ENCODE peak calls at places on chromosomes 3 and 15, in four cellular contexts. Y is K562, Q is A549, S is WTC11. P is an unnamed sample.

GRCh38 chr3:181855825-181856224 is 144.1 kb downstream of the SOX2 start:
- DNase-seq in Y (no peak), Q (no peak), S (no peak), P (no peak)

GRCh38 chr3:14353486-14353885 is 48.9 kb upstream of the SLC6A6 start:
- DNase-seq in Y (no peak), Q (no peak), S (no peak), P (no peak)

GRCh38 chr3:56613016-56613415 is 56.0 kb downstream of the CCDC66 start:
- DNase-seq in Y (no peak), Q (no peak), S (no peak), P (no peak)

GRCh38 chr15:61050844-61051569 is 178.1 kb downstream of the RORA start:
- DNase-seq in Y (no peak), Q (no peak), S (no peak), P (no peak)

GRCh38 chr3:149442845-149443544 is 31.5 kb upstream of the TM4SF4 start:
- DNase-seq in Y (no peak), Q (no peak), S (no peak), P (no peak)

GRCh38 chr15:101391431-101391830 is 96.4 kb upstream of the SNRPA1 start:
- DNase-seq in Y (no peak), Q (no peak), S (no peak), P (no peak)

GRCh38 chr3:172125053-172125452 is 85.7 kb downstream of the FNDC3B start:
- DNase-seq in Y (no peak), Q (no peak), S (no peak), P (no peak)

GRCh38 chr3:17030438-17030837 is 145.7 kb downstream of the PLCL2 start:
- DNase-seq in Y (no peak), Q (no peak), S (no peak), P (no peak)

GRCh38 chr3:7285502-7285901 is 424.6 kb downstream of the GRM7 start:
- DNase-seq in Y (no peak), Q (no peak), S (peak; percentile 13), P (no peak)

GRCh38 chr3:190001426-190001825 is 119.3 kb downstream of the P3H2 start:
- DNase-seq in Y (no peak), Q (no peak), S (no peak), P (no peak)

GRCh38 chr3:834679-835078 is 258.1 kb upstream of the CNTN6 start:
- DNase-seq in Y (no peak), Q (no peak), S (no peak), P (no peak)

GRCh38 chr3:189638276-189639031 is 7.3 kb downstream of the TP63 start:
- DNase-seq in Y (no peak), Q (no peak), S (no peak), P (no peak)

GRCh38 chr3:13025090-13025489 is 48.1 kb downstream of the IQSEC1 start:
- DNase-seq in Y (no peak), Q (peak; percentile 50), S (no peak), P (peak; percentile 12)

GRCh38 chr3:66261318-66261717 is 40.5 kb downstream of the SLC25A26 start:
- DNase-seq in Y (no peak), Q (no peak), S (no peak), P (no peak)

GRCh38 chr3:183148056-183148455 is 14.5 kb downstream of the LAMP3 start:
- DNase-seq in Y (no peak), Q (no peak), S (no peak), P (no peak)

GRCh38 chr3:180282386-180282785 is 245.6 kb upstream of the PEX5L start:
- DNase-seq in Y (no peak), Q (no peak), S (no peak), P (no peak)

GRCh38 chr15:40250771-40251454 is 12.1 kb downstream of the PAK6 start:
- DNase-seq in Y (no peak), Q (no peak), S (peak; percentile 7), P (no peak)

GRCh38 chr3:129310612-129311011 is 31.9 kb downstream of the HMCES start:
- DNase-seq in Y (no peak), Q (no peak), S (no peak), P (no peak)

GRCh38 chr3:43959498-43960447 is 269.0 kb downstream of the ABHD5 start:
- DNase-seq in Y (no peak), Q (no peak), S (no peak), P (no peak)

GRCh38 chr3:177932750-177933660 is 603.2 kb upstream of the KCNMB2 start:
- DNase-seq in Y (no peak), Q (no peak), S (no peak), P (no peak)

DNA sequence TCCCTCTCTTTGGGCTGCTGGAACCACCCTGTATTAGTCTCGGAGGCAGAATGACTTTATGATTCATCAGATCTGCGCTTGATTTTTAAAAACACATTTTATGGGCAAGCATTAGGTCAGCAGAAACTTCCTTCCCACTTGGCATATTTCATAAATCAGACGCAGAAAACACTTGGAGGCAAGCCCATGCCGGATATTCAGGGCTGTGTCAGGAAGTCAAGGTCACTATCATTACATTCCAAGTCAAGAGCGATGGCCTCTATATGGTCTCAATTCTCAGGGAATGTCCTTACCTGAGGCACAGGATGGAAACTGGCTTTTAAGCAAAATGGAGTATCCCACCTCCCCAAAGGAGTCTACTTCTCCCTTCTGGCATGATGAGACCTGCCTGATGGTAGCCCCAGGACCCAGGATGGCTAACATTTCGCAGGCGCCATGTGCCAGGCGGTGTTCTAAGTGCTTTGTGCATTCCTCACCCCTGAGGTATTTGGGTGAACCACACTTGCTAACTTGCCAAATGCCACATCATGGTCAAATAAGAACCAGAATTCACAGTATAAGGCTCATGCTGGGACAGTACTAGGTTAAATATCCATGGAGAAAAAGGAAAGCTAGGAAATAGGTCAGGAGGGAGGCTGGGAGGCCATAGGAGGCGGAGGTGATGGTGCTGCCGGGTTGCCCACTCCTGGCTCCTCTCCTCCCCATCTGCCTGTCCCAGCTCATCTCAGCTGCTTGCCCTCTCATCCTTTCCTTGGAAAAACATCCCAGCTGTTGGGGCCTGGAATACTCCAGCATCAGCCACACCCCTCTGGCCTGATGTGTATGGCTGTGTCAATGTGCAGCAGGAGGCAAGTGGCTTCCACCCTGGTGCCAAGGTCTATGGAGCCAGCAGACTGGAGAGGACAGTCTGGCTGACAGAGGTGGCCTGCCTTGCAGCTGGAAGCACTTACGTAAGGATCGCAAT is 18.8 kb downstream of the BCL2L10 start:
- DNase-seq in Y (no peak), Q (peak; percentile 46), S (no peak), P (no peak)
- TF ChIP-seq HMGXB4 in Y (no peak), Q (no peak), S (no peak), P (no peak)

GRCh38 chr3:187019542-187020072 is 89.3 kb downstream of the ST6GAL1 start:
- DNase-seq in Y (no peak), Q (no peak), S (no peak), P (peak; percentile 9)

GRCh38 chr3:187015903-187016638 is 85.7 kb downstream of the ST6GAL1 start:
- DNase-seq in Y (no peak), Q (no peak), S (no peak), P (no peak)

GRCh38 chr3:187020376-187020775 is 90.0 kb downstream of the ST6GAL1 start:
- DNase-seq in Y (no peak), Q (no peak), S (no peak), P (no peak)

GRCh38 chr3:187016639-187017345 is 86.5 kb downstream of the ST6GAL1 start:
- DNase-seq in Y (no peak), Q (no peak), S (no peak), P (peak; percentile 53)

GRCh38 chr3:187017511-187018230 is 87.3 kb downstream of the ST6GAL1 start:
- DNase-seq in Y (no peak), Q (no peak), S (no peak), P (no peak)
- TF ChIP-seq HMGXB4 in Y (no peak), Q (no peak), S (no peak), P (no peak)

DNA sequence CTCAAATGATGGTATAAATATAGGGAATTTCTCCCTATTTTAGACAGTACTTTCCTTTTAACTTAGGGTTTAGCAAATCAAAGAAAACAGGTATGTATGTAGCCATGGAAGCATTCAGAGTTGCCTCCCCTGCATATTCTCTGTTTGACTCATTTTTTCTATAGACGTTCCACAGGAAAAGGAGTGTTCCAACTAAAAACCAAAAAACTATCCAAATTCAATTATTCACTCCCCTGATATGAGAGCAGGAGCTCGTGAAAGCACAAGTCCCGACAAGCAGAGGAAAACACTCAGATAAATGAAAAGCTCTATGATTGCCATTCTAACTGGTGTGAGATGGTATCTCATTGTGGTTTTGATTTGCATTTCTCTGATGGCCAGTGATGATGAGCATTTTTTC is 119.5 kb downstream of the FRMD5 start:
- DNase-seq in Y (no peak), Q (no peak), S (no peak), P (no peak)
- TF ChIP-seq HMGXB4 in Y (no peak), Q (no peak), S (no peak), P (no peak)

GRCh38 chr15:38660726-38661125 is 96.1 kb upstream of the RASGRP1 start:
- DNase-seq in Y (no peak), Q (no peak), S (no peak), P (no peak)
- TF ChIP-seq HMGXB4 in Y (no peak), Q (no peak), S (no peak), P (no peak)

GRCh38 chr15:68704496-68705021 is 116.1 kb downstream of the ANP32A start:
- DNase-seq in Y (peak; percentile 60), Q (no peak), S (no peak), P (no peak)
- TF ChIP-seq HMGXB4 in Y (no peak), Q (no peak), S (no peak), P (no peak)

DNA sequence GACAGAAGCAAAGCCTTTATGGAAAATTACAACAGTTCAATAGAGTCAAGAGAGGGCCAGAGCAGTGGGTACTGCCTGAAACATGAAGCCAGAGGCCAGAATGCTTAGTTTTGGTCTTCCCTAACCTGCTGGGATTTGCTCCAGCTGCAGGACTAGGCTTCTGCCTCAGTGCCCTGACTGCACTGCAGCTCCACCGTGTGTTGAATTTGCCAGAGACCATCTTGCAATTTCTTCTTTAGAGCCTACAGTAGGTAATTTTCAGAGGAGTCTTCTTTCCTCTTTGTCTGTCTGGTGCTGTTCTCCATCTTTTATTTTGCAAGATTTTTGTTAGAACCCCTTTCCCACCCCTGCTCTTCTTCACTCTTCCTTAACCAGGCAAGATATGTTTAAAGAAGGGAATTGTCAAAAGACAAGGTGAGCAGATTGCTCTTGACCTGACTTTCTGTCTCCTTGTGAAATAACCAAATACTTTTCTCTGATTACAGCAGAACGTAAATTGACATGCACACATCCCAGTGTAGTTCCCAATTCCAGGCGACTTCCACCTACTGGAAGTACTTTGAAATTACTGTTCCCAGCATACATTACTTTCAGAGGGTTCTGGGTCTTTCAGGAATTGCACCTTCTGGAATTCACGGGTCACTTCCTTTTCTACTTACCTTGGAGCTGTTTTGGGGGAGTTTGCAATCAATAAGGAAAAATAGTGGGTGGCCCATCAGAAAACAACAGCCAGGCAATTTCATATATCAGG is 161.2 kb downstream of the MINAR1 start:
- DNase-seq in Y (no peak), Q (no peak), S (peak; percentile 22), P (peak; percentile 13)
- TF ChIP-seq HMGXB4 in Y (no peak), Q (no peak), S (no peak), P (no peak)

GRCh38 chr15:91855241-91855640 is 1.7 kb downstream of the SLCO3A1 start:
- DNase-seq in Y (no peak), Q (no peak), S (no peak), P (no peak)
- TF ChIP-seq HMGXB4 in Y (no peak), Q (no peak), S (no peak), P (no peak)

DNA sequence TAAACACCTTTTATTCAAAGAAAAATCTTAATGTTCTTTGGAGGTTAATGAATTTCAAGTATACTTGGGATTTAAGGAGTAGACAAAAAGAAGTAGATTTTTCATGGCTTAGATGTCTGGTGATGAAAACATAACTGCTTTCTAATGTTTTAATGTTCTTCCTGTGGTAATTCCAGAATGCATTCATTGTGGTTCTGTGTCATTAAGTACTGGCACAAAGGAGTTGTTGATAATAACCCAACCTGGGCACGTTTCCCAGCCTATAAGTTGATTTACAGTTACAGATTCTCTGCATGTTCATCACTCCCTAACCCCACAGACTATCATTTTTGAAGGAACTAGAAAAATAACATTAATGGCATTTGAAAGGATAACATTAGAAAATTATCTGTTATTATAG is 59.0 kb downstream of the TMEM108 start:
- DNase-seq in Y (no peak), Q (no peak), S (no peak), P (no peak)
- TF ChIP-seq HMGXB4 in Y (no peak), Q (no peak), S (no peak), P (no peak)